ENCODE peak calls at places on chromosomes 11 and 22, in five cellular contexts. One of them, this sample, is unnamed.

GRCh38 chr22:39593061-39593930 is 22.7 kb downstream of the CACNA1I start:
- DNase-seq in psoas muscle: no peak
- DNase-seq in CD8-positive, alpha-beta T cell: no peak
- DNase-seq in caudate nucleus: no peak
- DNase-seq in upper lobe of left lung: no peak
- DNase-seq in this sample: no peak

GRCh38 chr11:85651118-85651517 is 3.4 kb downstream of the TMEM126A start:
- DNase-seq in psoas muscle: no peak
- DNase-seq in CD8-positive, alpha-beta T cell: no peak
- DNase-seq in caudate nucleus: no peak
- DNase-seq in upper lobe of left lung: no peak
- DNase-seq in this sample: no peak

GRCh38 chr11:27717801-27718229 is 17.6 kb upstream of the BDNF start:
- DNase-seq in psoas muscle: no peak
- DNase-seq in CD8-positive, alpha-beta T cell: no peak
- DNase-seq in caudate nucleus: no peak
- DNase-seq in upper lobe of left lung: no peak
- DNase-seq in this sample: no peak

GRCh38 chr11:19828382-19829108 is 115.9 kb downstream of the NAV2 start:
- DNase-seq in psoas muscle: no peak
- DNase-seq in CD8-positive, alpha-beta T cell: no peak
- DNase-seq in caudate nucleus: no peak
- DNase-seq in upper lobe of left lung: no peak
- DNase-seq in this sample: no peak

GRCh38 chr22:31750365-31751284 is 693 bp upstream of the PRR14L start:
- DNase-seq in psoas muscle: no peak
- DNase-seq in CD8-positive, alpha-beta T cell: no peak
- DNase-seq in caudate nucleus: no peak
- DNase-seq in upper lobe of left lung: no peak
- DNase-seq in this sample: no peak

GRCh38 chr22:19917389-19918138 is 24.0 kb upstream of the COMT start:
- DNase-seq in psoas muscle: no peak
- DNase-seq in CD8-positive, alpha-beta T cell: no peak
- DNase-seq in caudate nucleus: no peak
- DNase-seq in upper lobe of left lung: no peak
- DNase-seq in this sample: no peak

GRCh38 chr11:7418916-7419315 is 66.4 kb upstream of the OLFML1 start:
- DNase-seq in psoas muscle: no peak
- DNase-seq in CD8-positive, alpha-beta T cell: no peak
- DNase-seq in caudate nucleus: no peak
- DNase-seq in upper lobe of left lung: no peak
- DNase-seq in this sample: no peak

GRCh38 chr11:75562836-75563484 is 907 bp downstream of the SERPINH1 start:
- DNase-seq in psoas muscle: peak
- DNase-seq in CD8-positive, alpha-beta T cell: no peak
- DNase-seq in caudate nucleus: no peak
- DNase-seq in upper lobe of left lung: no peak
- DNase-seq in this sample: peak

GRCh38 chr22:50329236-50329635 is 2.4 kb upstream of the DENND6B start:
- DNase-seq in psoas muscle: no peak
- DNase-seq in CD8-positive, alpha-beta T cell: no peak
- DNase-seq in caudate nucleus: no peak
- DNase-seq in upper lobe of left lung: no peak
- DNase-seq in this sample: no peak

GRCh38 chr11:36296925-36297604 is 977 bp downstream of the PRR5L start:
- DNase-seq in psoas muscle: no peak
- DNase-seq in CD8-positive, alpha-beta T cell: no peak
- DNase-seq in caudate nucleus: no peak
- DNase-seq in upper lobe of left lung: no peak
- DNase-seq in this sample: no peak

GRCh38 chr11:75583710-75584658 is 21.9 kb downstream of the SERPINH1 start:
- DNase-seq in psoas muscle: peak
- DNase-seq in CD8-positive, alpha-beta T cell: no peak
- DNase-seq in caudate nucleus: peak
- DNase-seq in upper lobe of left lung: peak
- DNase-seq in this sample: peak

GRCh38 chr11:69135420-69136363 is 20.0 kb upstream of the SMIM38 start:
- DNase-seq in psoas muscle: no peak
- DNase-seq in CD8-positive, alpha-beta T cell: no peak
- DNase-seq in caudate nucleus: no peak
- DNase-seq in upper lobe of left lung: no peak
- DNase-seq in this sample: no peak

GRCh38 chr11:9862981-9863380 is 199.1 kb downstream of the SWAP70 start:
- DNase-seq in psoas muscle: no peak
- DNase-seq in CD8-positive, alpha-beta T cell: no peak
- DNase-seq in caudate nucleus: no peak
- DNase-seq in upper lobe of left lung: no peak
- DNase-seq in this sample: no peak

GRCh38 chr22:27775087-27775697 is 26.4 kb downstream of the MN1 start:
- DNase-seq in psoas muscle: peak
- DNase-seq in CD8-positive, alpha-beta T cell: no peak
- DNase-seq in caudate nucleus: no peak
- DNase-seq in upper lobe of left lung: no peak
- DNase-seq in this sample: no peak

GRCh38 chr22:35578836-35579575 is 38.1 kb downstream of the MB start:
- DNase-seq in psoas muscle: no peak
- DNase-seq in CD8-positive, alpha-beta T cell: no peak
- DNase-seq in caudate nucleus: no peak
- DNase-seq in upper lobe of left lung: no peak
- DNase-seq in this sample: no peak

GRCh38 chr11:75541301-75541929 is 15.7 kb upstream of the GDPD5 start:
- DNase-seq in psoas muscle: no peak
- DNase-seq in CD8-positive, alpha-beta T cell: no peak
- DNase-seq in caudate nucleus: no peak
- DNase-seq in upper lobe of left lung: no peak
- DNase-seq in this sample: no peak

GRCh38 chr11:3950996-3951662 is 95.7 kb downstream of the STIM1 start:
- DNase-seq in psoas muscle: no peak
- DNase-seq in CD8-positive, alpha-beta T cell: no peak
- DNase-seq in caudate nucleus: no peak
- DNase-seq in upper lobe of left lung: no peak
- DNase-seq in this sample: peak

GRCh38 chr11:93733474-93733873 is 7.8 kb downstream of the TAF1D start:
- DNase-seq in psoas muscle: no peak
- DNase-seq in CD8-positive, alpha-beta T cell: no peak
- DNase-seq in caudate nucleus: no peak
- DNase-seq in upper lobe of left lung: no peak
- DNase-seq in this sample: no peak

GRCh38 chr11:33980896-33981295 is 70.6 kb upstream of the CAPRIN1 start:
- DNase-seq in psoas muscle: no peak
- DNase-seq in CD8-positive, alpha-beta T cell: no peak
- DNase-seq in caudate nucleus: no peak
- DNase-seq in upper lobe of left lung: no peak
- DNase-seq in this sample: no peak

GRCh38 chr11:116700586-116701220 is 72.1 kb downstream of the BUD13 start:
- DNase-seq in psoas muscle: no peak
- DNase-seq in CD8-positive, alpha-beta T cell: no peak
- DNase-seq in caudate nucleus: no peak
- DNase-seq in upper lobe of left lung: no peak
- DNase-seq in this sample: no peak

GRCh38 chr11:70122490-70123198 is 44.5 kb downstream of the ANO1 start:
- DNase-seq in psoas muscle: no peak
- DNase-seq in CD8-positive, alpha-beta T cell: no peak
- DNase-seq in caudate nucleus: no peak
- DNase-seq in upper lobe of left lung: no peak
- DNase-seq in this sample: no peak

GRCh38 chr11:114678125-114679036 is at the start of gene NXPE2:
- DNase-seq in psoas muscle: no peak
- DNase-seq in CD8-positive, alpha-beta T cell: no peak
- DNase-seq in caudate nucleus: no peak
- DNase-seq in upper lobe of left lung: no peak
- DNase-seq in this sample: no peak

GRCh38 chr11:93444671-93445073 is 98.5 kb downstream of the SMCO4 start:
- DNase-seq in psoas muscle: no peak
- DNase-seq in CD8-positive, alpha-beta T cell: peak
- DNase-seq in caudate nucleus: no peak
- DNase-seq in upper lobe of left lung: peak
- DNase-seq in this sample: peak

GRCh38 chr22:30170126-30170525 is 76.4 kb downstream of the LIF start:
- DNase-seq in psoas muscle: no peak
- DNase-seq in CD8-positive, alpha-beta T cell: no peak
- DNase-seq in caudate nucleus: no peak
- DNase-seq in upper lobe of left lung: no peak
- DNase-seq in this sample: no peak

GRCh38 chr11:61141601-61142028 is 19.6 kb downstream of the VPS37C start:
- DNase-seq in psoas muscle: no peak
- DNase-seq in CD8-positive, alpha-beta T cell: no peak
- DNase-seq in caudate nucleus: no peak
- DNase-seq in upper lobe of left lung: peak
- DNase-seq in this sample: no peak

GRCh38 chr11:73324116-73324515 is 16.0 kb downstream of the ARHGEF17 start:
- DNase-seq in psoas muscle: no peak
- DNase-seq in CD8-positive, alpha-beta T cell: no peak
- DNase-seq in caudate nucleus: no peak
- DNase-seq in upper lobe of left lung: no peak
- DNase-seq in this sample: no peak
- H3K27ac ChIP-seq in psoas muscle: peak
- H3K27ac ChIP-seq in CD8-positive, alpha-beta T cell: no peak
- H3K27ac ChIP-seq in caudate nucleus: peak
- H3K27ac ChIP-seq in upper lobe of left lung: peak
- H3K27ac ChIP-seq in this sample: peak

GRCh38 chr11:120746395-120746794 is 234.8 kb downstream of the GRIK4 start:
- DNase-seq in psoas muscle: no peak
- DNase-seq in CD8-positive, alpha-beta T cell: no peak
- DNase-seq in caudate nucleus: no peak
- DNase-seq in upper lobe of left lung: no peak
- DNase-seq in this sample: no peak
- H3K27ac ChIP-seq in psoas muscle: no peak
- H3K27ac ChIP-seq in CD8-positive, alpha-beta T cell: no peak
- H3K27ac ChIP-seq in caudate nucleus: no peak
- H3K27ac ChIP-seq in upper lobe of left lung: no peak
- H3K27ac ChIP-seq in this sample: no peak

GRCh38 chr11:8604078-8604723 is 10.2 kb upstream of the STK33 start:
- DNase-seq in psoas muscle: peak
- DNase-seq in CD8-positive, alpha-beta T cell: no peak
- DNase-seq in caudate nucleus: no peak
- DNase-seq in upper lobe of left lung: peak
- DNase-seq in this sample: peak
- H3K27ac ChIP-seq in psoas muscle: no peak
- H3K27ac ChIP-seq in CD8-positive, alpha-beta T cell: no peak
- H3K27ac ChIP-seq in caudate nucleus: no peak
- H3K27ac ChIP-seq in upper lobe of left lung: no peak
- H3K27ac ChIP-seq in this sample: no peak

DNA sequence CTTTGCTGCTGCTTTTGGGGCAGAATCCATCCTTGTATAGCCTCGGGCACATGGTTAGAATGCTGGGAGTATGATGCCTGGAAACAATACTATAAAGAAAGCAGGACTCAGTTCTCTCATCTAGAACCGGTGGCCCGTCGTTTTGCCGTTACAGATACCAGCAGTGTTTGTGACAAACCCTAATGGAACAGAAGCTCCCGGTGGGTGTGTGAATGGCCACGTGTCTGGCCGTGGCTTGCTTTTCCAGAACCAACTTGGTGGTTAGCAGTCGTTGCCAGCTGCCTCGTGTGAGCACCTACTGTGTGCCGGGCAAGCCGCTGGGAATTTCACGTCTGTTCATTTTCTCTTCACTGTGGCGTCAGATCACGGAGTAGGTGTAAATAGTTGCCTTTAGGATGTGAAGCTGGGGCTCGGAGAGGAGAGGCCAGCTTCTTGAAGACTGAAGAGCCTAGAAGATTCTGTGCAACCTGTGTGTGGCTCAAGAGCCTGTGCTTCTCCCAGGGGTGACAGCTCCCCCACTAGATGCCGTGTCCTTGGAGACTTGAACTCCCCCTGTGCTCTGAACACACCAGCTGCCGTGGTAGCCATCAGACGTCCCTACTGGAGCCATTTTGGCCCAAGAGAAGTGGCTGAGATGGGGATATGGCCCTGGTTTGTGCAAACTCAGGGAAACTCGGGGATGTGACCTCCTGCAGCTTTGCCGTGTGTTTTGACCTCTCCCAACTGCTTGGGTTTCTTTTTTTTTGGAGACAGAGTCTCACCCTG is 57.5 kb upstream of the PPARA start:
- DNase-seq in psoas muscle: peak
- DNase-seq in CD8-positive, alpha-beta T cell: no peak
- DNase-seq in caudate nucleus: no peak
- DNase-seq in upper lobe of left lung: peak
- DNase-seq in this sample: no peak
- H3K27ac ChIP-seq in psoas muscle: peak
- H3K27ac ChIP-seq in CD8-positive, alpha-beta T cell: no peak
- H3K27ac ChIP-seq in caudate nucleus: peak
- H3K27ac ChIP-seq in upper lobe of left lung: peak
- H3K27ac ChIP-seq in this sample: no peak

GRCh38 chr22:28819253-28820096 is 19.1 kb upstream of the XBP1 start:
- DNase-seq in psoas muscle: no peak
- DNase-seq in CD8-positive, alpha-beta T cell: no peak
- DNase-seq in caudate nucleus: no peak
- DNase-seq in upper lobe of left lung: no peak
- DNase-seq in this sample: no peak

GRCh38 chr22:28820885-28821284 is 20.5 kb upstream of the XBP1 start:
- DNase-seq in psoas muscle: no peak
- DNase-seq in CD8-positive, alpha-beta T cell: no peak
- DNase-seq in caudate nucleus: no peak
- DNase-seq in upper lobe of left lung: no peak
- DNase-seq in this sample: no peak

GRCh38 chr22:28821452-28821851 is 21.1 kb upstream of the XBP1 start:
- DNase-seq in psoas muscle: no peak
- DNase-seq in CD8-positive, alpha-beta T cell: no peak
- DNase-seq in caudate nucleus: no peak
- DNase-seq in upper lobe of left lung: no peak
- DNase-seq in this sample: no peak

GRCh38 chr22:28826921-28827320 is 26.6 kb upstream of the XBP1 start:
- DNase-seq in psoas muscle: no peak
- DNase-seq in CD8-positive, alpha-beta T cell: no peak
- DNase-seq in caudate nucleus: no peak
- DNase-seq in upper lobe of left lung: no peak
- DNase-seq in this sample: no peak

DNA sequence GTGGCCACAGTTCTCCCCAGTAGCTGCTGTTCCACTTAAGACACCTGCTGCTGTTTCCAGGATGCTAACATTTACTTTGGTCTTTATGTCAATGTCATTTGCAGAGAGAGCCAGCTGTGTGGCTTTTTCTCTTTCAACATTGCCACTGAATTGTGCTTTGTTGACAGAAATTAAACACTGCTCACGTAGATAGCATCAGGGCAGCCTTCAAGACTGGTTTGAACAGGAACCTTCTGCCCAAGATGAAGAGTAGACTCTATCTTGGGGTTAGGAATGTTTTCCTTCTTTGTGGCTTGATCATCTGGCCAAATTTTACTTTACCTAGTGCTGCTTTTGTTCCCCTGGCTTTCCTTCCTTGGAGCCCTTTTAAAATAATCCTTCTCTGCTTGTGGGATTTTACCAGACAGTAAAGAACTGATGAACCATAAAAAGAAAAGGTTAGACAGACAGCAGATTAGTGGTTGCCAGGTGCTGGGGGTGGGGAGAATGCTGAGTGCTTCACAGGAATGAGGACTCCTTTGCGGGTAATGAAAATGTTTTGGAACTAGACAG is 22.6 kb upstream of the XBP1 start:
- DNase-seq in psoas muscle: no peak
- DNase-seq in CD8-positive, alpha-beta T cell: peak
- DNase-seq in caudate nucleus: no peak
- DNase-seq in upper lobe of left lung: no peak
- DNase-seq in this sample: peak
- H3K27ac ChIP-seq in psoas muscle: no peak
- H3K27ac ChIP-seq in CD8-positive, alpha-beta T cell: peak
- H3K27ac ChIP-seq in caudate nucleus: no peak
- H3K27ac ChIP-seq in upper lobe of left lung: no peak
- H3K27ac ChIP-seq in this sample: peak

GRCh38 chr11:65941720-65942310 is 3.5 kb upstream of the TSGA10IP start:
- DNase-seq in psoas muscle: no peak
- DNase-seq in CD8-positive, alpha-beta T cell: no peak
- DNase-seq in caudate nucleus: no peak
- DNase-seq in upper lobe of left lung: no peak
- DNase-seq in this sample: no peak
- H3K27ac ChIP-seq in psoas muscle: no peak
- H3K27ac ChIP-seq in CD8-positive, alpha-beta T cell: no peak
- H3K27ac ChIP-seq in caudate nucleus: no peak
- H3K27ac ChIP-seq in upper lobe of left lung: peak
- H3K27ac ChIP-seq in this sample: no peak

This sample was measured in neuronal stem cell.